ENCODE peak calls at places on chromosome 4, in seven cellular contexts. Y is stimulated activated CD8-positive, alpha-beta memory T cell treated with anti-CD3 and anti-CD28 coated beads, Interleukin-4, amount 100 ng/mL, for 48 hours; D is effector CD8-positive, alpha-beta T cell; B is NCI-H82; M is BE2C; Q is activated T-cell treated with anti-CD3 and anti-CD28 coated beads, Interleukin-2, amount 50 U/mL, for 72 hours; Z is naive thymus-derived CD4-positive, alpha-beta T cell. X is an unnamed sample.

GRCh38 chr4:150385606-150386005 is 196.3 kb upstream of the MAB21L2 start:
- DNase-seq in Z (no peak), Q (no peak), D (no peak), M (peak; percentile 76), Y (no peak), B (peak; percentile 89), X (peak; percentile 81)

GRCh38 chr4:10056334-10057022 is 35.2 kb upstream of the SLC2A9 start:
- DNase-seq in Y (no peak), Q (no peak), D (no peak), Z (no peak), B (no peak), M (no peak), X (no peak)

GRCh38 chr4:151407466-151408379 is 1.3 kb upstream of the FHIP1A start:
- DNase-seq in Y (peak; percentile 61), B (no peak), Z (peak; percentile 16), Q (peak; percentile 65), D (no peak), M (no peak), X (no peak)

GRCh38 chr4:57080781-57081650 is 29.2 kb downstream of the IGFBP7 start:
- DNase-seq in Q (no peak), D (no peak), Y (no peak), M (no peak), Z (no peak), B (no peak), X (peak; percentile 49)

GRCh38 chr4:177051473-177052060 is 258.1 kb upstream of the NEIL3 start:
- DNase-seq in Q (peak; percentile 23), D (no peak), Z (no peak), M (peak; percentile 69), Y (peak; percentile 28), B (peak; percentile 76), X (peak; percentile 40)

GRCh38 chr4:82357640-82358039 is 16.2 kb downstream of the HNRNPD start:
- DNase-seq in D (no peak), M (no peak), Y (no peak), Z (no peak), Q (no peak), B (no peak), X (no peak)

GRCh38 chr4:81518762-81519427 is 47.2 kb upstream of the RASGEF1B start:
- DNase-seq in B (no peak), D (no peak), M (no peak), Q (no peak), Y (no peak), Z (no peak), X (no peak)

GRCh38 chr4:89906787-89907521 is 12.3 kb downstream of the MMRN1 start:
- DNase-seq in Q (no peak), D (no peak), Y (no peak), B (no peak), M (no peak), Z (no peak), X (no peak)

GRCh38 chr4:77990904-77991358 is 66.2 kb upstream of the FRAS1 start:
- DNase-seq in B (no peak), Z (no peak), M (peak; percentile 53), Q (no peak), Y (no peak), D (no peak), X (no peak)

GRCh38 chr4:173009129-173009823 is 159.3 kb upstream of the GALNT7 start:
- DNase-seq in M (peak; percentile 79), B (no peak), Y (no peak), Q (no peak), Z (no peak), D (no peak), X (peak; percentile 77)

GRCh38 chr4:43410636-43411035 is 518.1 kb downstream of the GRXCR1 start:
- DNase-seq in Z (no peak), B (no peak), D (no peak), M (no peak), Q (no peak), Y (no peak), X (no peak)

GRCh38 chr4:177974461-177974860 is 532.2 kb upstream of the AGA start:
- DNase-seq in M (no peak), Z (no peak), Q (no peak), B (no peak), Y (no peak), D (no peak), X (no peak)

GRCh38 chr4:110104661-110105060 is 93.8 kb downstream of the ELOVL6 start:
- DNase-seq in Q (no peak), D (no peak), M (no peak), Z (no peak), Y (no peak), B (no peak), X (no peak)

GRCh38 chr4:128384091-128384520 is 96.5 kb upstream of the PGRMC2 start:
- DNase-seq in Z (no peak), Q (no peak), Y (no peak), D (no peak), M (no peak), B (no peak), X (no peak)

GRCh38 chr4:134465417-134465816 is 263.8 kb upstream of the PABPC4L start:
- DNase-seq in M (peak; percentile 45), Q (no peak), D (no peak), Y (no peak), B (peak; percentile 50), Z (no peak), X (peak; percentile 31)